ENCODE peak calls at places on chromosomes 4 and X, in six cellular contexts. One of them, this sample, is unnamed. For H3K79me1, the result is how much of the 10 kb centered on the place peaks cover.

GRCh38 chr4:20995015-20995414 is 294.8 kb downstream of the PACRGL start:
- DNase-seq in IMR-90: no peak
- DNase-seq in neuronal stem cell: no peak
- DNase-seq in H1: no peak
- DNase-seq in H9: no peak
- DNase-seq in mesenchymal stem cell: no peak
- DNase-seq in this sample: no peak

GRCh38 chrX:117959045-117959444 is 157.6 kb downstream of the KLHL13 start:
- DNase-seq in IMR-90: no peak
- DNase-seq in neuronal stem cell: no peak
- DNase-seq in mesenchymal stem cell: no peak
- DNase-seq in H1: no peak
- DNase-seq in H9: no peak
- DNase-seq in this sample: no peak

GRCh38 chr4:145626623-145626982 is 7.4 kb downstream of the MMAA start:
- DNase-seq in H1: no peak
- DNase-seq in mesenchymal stem cell: no peak
- DNase-seq in IMR-90: peak
- DNase-seq in neuronal stem cell: no peak
- DNase-seq in H9: no peak
- DNase-seq in this sample: peak

GRCh38 chr4:113878718-113879117 is 100.7 kb downstream of the ARSJ start:
- DNase-seq in neuronal stem cell: peak
- DNase-seq in IMR-90: peak
- DNase-seq in H9: peak
- DNase-seq in mesenchymal stem cell: peak
- DNase-seq in H1: peak
- DNase-seq in this sample: peak

GRCh38 chr4:82241534-82241933 is 132.3 kb downstream of the HNRNPD start:
- DNase-seq in neuronal stem cell: no peak
- DNase-seq in H9: no peak
- DNase-seq in H1: no peak
- DNase-seq in mesenchymal stem cell: no peak
- DNase-seq in IMR-90: no peak
- DNase-seq in this sample: no peak

GRCh38 chrX:112223391-112223790 is 140.8 kb upstream of the TRPC5 start:
- DNase-seq in IMR-90: no peak
- DNase-seq in mesenchymal stem cell: no peak
- DNase-seq in H9: no peak
- DNase-seq in H1: no peak
- DNase-seq in neuronal stem cell: no peak
- DNase-seq in this sample: peak

GRCh38 chrX:13293700-13294099 is 26.2 kb downstream of the ATXN3L start:
- DNase-seq in H9: no peak
- DNase-seq in IMR-90: no peak
- DNase-seq in mesenchymal stem cell: no peak
- DNase-seq in H1: no peak
- DNase-seq in neuronal stem cell: no peak
- DNase-seq in this sample: no peak

GRCh38 chr4:106369456-106370060 is 980 bp upstream of the GIMD1 start:
- DNase-seq in H9: peak
- DNase-seq in IMR-90: peak
- DNase-seq in neuronal stem cell: peak
- DNase-seq in mesenchymal stem cell: peak
- DNase-seq in H1: no peak
- DNase-seq in this sample: peak

GRCh38 chr4:10164877-10165283 is 48.3 kb upstream of the WDR1 start:
- DNase-seq in neuronal stem cell: peak
- DNase-seq in H9: peak
- DNase-seq in H1: peak
- DNase-seq in IMR-90: peak
- DNase-seq in mesenchymal stem cell: peak
- DNase-seq in this sample: peak
- H3K79me1 ChIP-seq in neuronal stem cell: under half
- H3K79me1 ChIP-seq in H9: under half
- H3K79me1 ChIP-seq in H1: under half
- H3K79me1 ChIP-seq in IMR-90: under half
- H3K79me1 ChIP-seq in mesenchymal stem cell: under half
- H3K79me1 ChIP-seq in this sample: under half

GRCh38 chrX:9876205-9876604 is 90.0 kb downstream of the SHROOM2 start:
- DNase-seq in H9: no peak
- DNase-seq in IMR-90: no peak
- DNase-seq in mesenchymal stem cell: no peak
- DNase-seq in H1: no peak
- DNase-seq in neuronal stem cell: no peak
- DNase-seq in this sample: no peak

GRCh38 chrX:9873360-9873759 is 87.1 kb downstream of the SHROOM2 start:
- DNase-seq in H1: no peak
- DNase-seq in neuronal stem cell: no peak
- DNase-seq in H9: no peak
- DNase-seq in IMR-90: no peak
- DNase-seq in mesenchymal stem cell: no peak
- DNase-seq in this sample: no peak

GRCh38 chrX:9873952-9874351 is 87.7 kb downstream of the SHROOM2 start:
- DNase-seq in neuronal stem cell: no peak
- DNase-seq in H1: peak
- DNase-seq in mesenchymal stem cell: peak
- DNase-seq in H9: peak
- DNase-seq in IMR-90: peak
- DNase-seq in this sample: peak

GRCh38 chrX:9875801-9876200 is 89.6 kb downstream of the SHROOM2 start:
- DNase-seq in neuronal stem cell: no peak
- DNase-seq in IMR-90: no peak
- DNase-seq in mesenchymal stem cell: no peak
- DNase-seq in H9: no peak
- DNase-seq in H1: no peak
- DNase-seq in this sample: no peak

DNA sequence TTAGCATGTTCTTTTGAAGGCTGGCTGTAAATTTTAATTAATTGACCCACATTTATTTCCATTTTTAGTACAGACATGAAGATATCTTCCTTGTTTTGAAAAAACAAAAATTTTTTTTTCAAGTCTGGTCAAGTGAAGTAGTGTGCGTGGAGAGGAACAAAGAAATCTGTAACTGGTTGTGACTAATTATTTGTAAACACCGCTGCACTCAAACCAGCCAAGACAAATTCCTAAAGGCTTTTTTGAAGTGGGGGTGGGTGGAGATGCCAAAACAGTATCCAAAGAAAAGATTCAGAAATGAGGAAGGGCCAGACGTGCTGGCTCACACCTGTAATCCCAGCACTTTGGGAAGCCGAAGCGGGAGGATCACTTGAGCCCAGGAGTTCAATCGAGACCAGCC is 88.3 kb downstream of the SHROOM2 start:
- DNase-seq in H9: no peak
- DNase-seq in IMR-90: peak
- DNase-seq in neuronal stem cell: no peak
- DNase-seq in H1: no peak
- DNase-seq in mesenchymal stem cell: peak
- DNase-seq in this sample: no peak
- H3K4me2 ChIP-seq in H9: no peak
- H3K4me2 ChIP-seq in IMR-90: no peak
- H3K4me2 ChIP-seq in neuronal stem cell: no peak
- H3K4me2 ChIP-seq in H1: no peak
- H3K4me2 ChIP-seq in mesenchymal stem cell: no peak
- H3K4me2 ChIP-seq in this sample: no peak

DNA sequence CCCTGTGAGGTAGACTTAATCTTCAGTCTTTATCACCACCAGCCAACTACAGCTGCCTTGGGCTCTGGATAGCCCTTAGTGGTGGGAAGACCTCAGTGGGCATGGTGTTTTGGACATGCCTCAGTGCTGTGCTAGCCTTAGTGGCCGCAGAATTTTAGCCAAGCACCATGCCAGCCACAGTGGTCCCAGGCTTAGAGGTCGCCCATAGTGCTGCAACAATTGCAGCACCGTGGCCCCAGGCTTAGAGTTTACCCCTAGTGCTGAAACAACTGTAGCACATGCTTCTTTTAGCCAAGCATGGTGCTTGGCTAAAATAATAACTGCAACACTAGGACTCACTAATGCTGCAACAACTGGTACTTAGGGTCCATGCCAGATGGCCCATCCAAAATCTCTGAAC is 38.9 kb upstream of the SULT1B1 start:
- DNase-seq in IMR-90: no peak
- DNase-seq in neuronal stem cell: no peak
- DNase-seq in H9: no peak
- DNase-seq in H1: no peak
- DNase-seq in mesenchymal stem cell: no peak
- DNase-seq in this sample: no peak
- H2BK15ac ChIP-seq in IMR-90: no peak
- H2BK15ac ChIP-seq in neuronal stem cell: no peak
- H2BK15ac ChIP-seq in H9: no peak
- H2BK15ac ChIP-seq in H1: no peak
- H2BK15ac ChIP-seq in mesenchymal stem cell: no peak
- H2BK15ac ChIP-seq in this sample: no peak

DNA sequence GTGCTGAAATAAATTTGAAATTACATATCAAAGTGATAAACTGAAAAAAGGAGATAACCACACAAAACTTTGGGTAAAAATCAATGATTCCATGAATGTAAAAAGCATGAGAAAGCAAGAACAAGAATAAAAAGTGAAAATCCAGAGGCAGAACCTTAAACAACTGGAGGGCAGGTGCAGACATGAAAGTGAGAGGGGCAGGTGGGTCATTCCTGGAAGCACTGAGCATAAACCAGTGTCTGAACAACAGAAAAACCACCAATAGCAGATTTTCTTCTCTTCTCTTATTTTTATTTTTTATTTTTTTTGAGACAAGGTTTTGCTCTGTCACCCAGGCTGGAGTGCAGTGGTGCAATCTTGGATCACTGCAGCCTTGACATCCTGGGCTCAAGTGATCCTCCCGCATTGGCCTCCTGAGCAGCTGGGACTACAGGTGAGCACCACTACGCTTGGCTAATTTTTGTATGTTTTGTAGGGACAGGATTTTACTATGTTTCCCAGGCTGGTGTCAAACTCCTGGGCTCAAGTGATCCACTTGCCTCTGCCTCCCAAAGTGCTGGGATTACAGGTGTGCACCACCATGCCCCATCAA is 46.8 kb upstream of the GPR78 start:
- DNase-seq in mesenchymal stem cell: no peak
- DNase-seq in IMR-90: no peak
- DNase-seq in H9: no peak
- DNase-seq in H1: no peak
- DNase-seq in neuronal stem cell: no peak
- DNase-seq in this sample: no peak
- H3K79me1 ChIP-seq in mesenchymal stem cell: under half
- H3K79me1 ChIP-seq in IMR-90: under half
- H3K79me1 ChIP-seq in H9: under half
- H3K79me1 ChIP-seq in H1: under half
- H3K79me1 ChIP-seq in neuronal stem cell: under half
- H3K79me1 ChIP-seq in this sample: under half

GRCh38 chr4:15368906-15369305 is 58.9 kb upstream of the C1QTNF7 start:
- DNase-seq in H9: no peak
- DNase-seq in H1: no peak
- DNase-seq in IMR-90: peak
- DNase-seq in mesenchymal stem cell: peak
- DNase-seq in neuronal stem cell: no peak
- DNase-seq in this sample: no peak
- H3K4me2 ChIP-seq in H9: no peak
- H3K4me2 ChIP-seq in H1: no peak
- H3K4me2 ChIP-seq in IMR-90: no peak
- H3K4me2 ChIP-seq in mesenchymal stem cell: no peak
- H3K4me2 ChIP-seq in neuronal stem cell: no peak
- H3K4me2 ChIP-seq in this sample: no peak

GRCh38 chrX:115693476-115693875 is 132.5 kb downstream of the PLS3 start:
- DNase-seq in IMR-90: no peak
- DNase-seq in mesenchymal stem cell: no peak
- DNase-seq in H9: peak
- DNase-seq in H1: no peak
- DNase-seq in neuronal stem cell: no peak
- DNase-seq in this sample: no peak

GRCh38 chrX:115697806-115698205 is 136.8 kb downstream of the PLS3 start:
- DNase-seq in mesenchymal stem cell: no peak
- DNase-seq in H9: no peak
- DNase-seq in H1: no peak
- DNase-seq in neuronal stem cell: no peak
- DNase-seq in IMR-90: no peak
- DNase-seq in this sample: no peak

GRCh38 chrX:115696939-115697338 is 136.0 kb downstream of the PLS3 start:
- DNase-seq in mesenchymal stem cell: no peak
- DNase-seq in neuronal stem cell: no peak
- DNase-seq in H1: no peak
- DNase-seq in H9: no peak
- DNase-seq in IMR-90: no peak
- DNase-seq in this sample: no peak

GRCh38 chrX:115694028-115694427 is 133.1 kb downstream of the PLS3 start:
- DNase-seq in H1: no peak
- DNase-seq in neuronal stem cell: no peak
- DNase-seq in mesenchymal stem cell: no peak
- DNase-seq in IMR-90: no peak
- DNase-seq in H9: no peak
- DNase-seq in this sample: no peak

DNA sequence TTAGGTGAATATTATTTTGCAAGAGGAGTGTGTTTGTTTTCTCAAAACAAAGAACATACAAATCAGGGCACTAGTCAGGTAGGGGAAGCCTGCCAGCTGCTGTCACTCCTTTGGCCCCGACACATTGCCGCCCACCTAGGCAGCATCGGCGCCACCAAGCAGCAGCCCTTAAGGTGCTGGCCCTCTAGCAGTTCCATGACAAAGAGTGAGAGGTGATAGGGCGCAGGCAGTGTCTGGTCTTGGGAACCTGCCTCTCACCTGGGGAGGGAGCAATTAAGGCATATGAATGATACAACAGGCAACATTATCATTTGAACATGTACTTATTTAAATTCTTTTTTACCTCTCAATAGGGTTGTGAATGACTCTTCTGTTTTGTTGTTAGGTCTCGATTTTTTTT is 135.1 kb downstream of the PLS3 start:
- DNase-seq in mesenchymal stem cell: no peak
- DNase-seq in H9: peak
- DNase-seq in H1: no peak
- DNase-seq in IMR-90: no peak
- DNase-seq in neuronal stem cell: no peak
- DNase-seq in this sample: no peak
- H2BK15ac ChIP-seq in mesenchymal stem cell: no peak
- H2BK15ac ChIP-seq in H9: no peak
- H2BK15ac ChIP-seq in H1: no peak
- H2BK15ac ChIP-seq in IMR-90: no peak
- H2BK15ac ChIP-seq in neuronal stem cell: no peak
- H2BK15ac ChIP-seq in this sample: no peak

DNA sequence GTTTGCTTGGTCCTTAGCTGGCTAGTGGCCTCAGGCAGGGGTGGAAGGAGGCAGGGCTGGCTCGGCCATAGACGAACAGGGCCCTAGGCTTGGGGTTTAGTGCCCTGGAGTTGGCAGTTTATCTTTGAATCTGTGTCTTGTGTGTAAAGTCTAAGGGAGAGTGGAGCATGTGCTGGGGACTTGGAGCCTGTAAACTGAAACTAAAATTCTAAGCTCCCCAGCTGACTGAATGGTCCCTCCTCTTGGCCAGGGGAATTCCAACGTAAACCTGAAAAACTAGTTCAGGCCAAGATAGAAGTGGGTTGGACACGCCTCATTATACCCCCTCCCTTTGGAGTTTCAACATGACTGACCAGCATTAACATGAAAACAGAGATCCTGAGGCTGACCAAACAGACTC is 46.1 kb upstream of the GPR78 start:
- DNase-seq in mesenchymal stem cell: peak
- DNase-seq in IMR-90: peak
- DNase-seq in H1: peak
- DNase-seq in H9: peak
- DNase-seq in neuronal stem cell: no peak
- DNase-seq in this sample: peak
- H3K79me1 ChIP-seq in mesenchymal stem cell: under half
- H3K79me1 ChIP-seq in IMR-90: under half
- H3K79me1 ChIP-seq in H1: under half
- H3K79me1 ChIP-seq in H9: under half
- H3K79me1 ChIP-seq in neuronal stem cell: under half
- H3K79me1 ChIP-seq in this sample: under half